ENCODE peak calls at places on chromosome 19, in four cellular contexts. O is WTC11, K is GM12878, L is HepG2. A is an unnamed sample.

GRCh38 chr19:49676136-49676689 is 858 bp upstream of the PRMT1 start:
- DNase-seq in O (peak; percentile 73), K (peak; percentile 84), L (peak; percentile 80), A (peak; percentile 74)

GRCh38 chr19:4814625-4815425 is 16.7 kb downstream of the TICAM1 start:
- DNase-seq in O (no peak), K (no peak), L (no peak), A (no peak)

GRCh38 chr19:53365134-53365898 is at the start of gene ZNF525:
- DNase-seq in O (peak; percentile 95), K (peak; percentile 72), L (peak; percentile 71), A (peak; percentile 84)

GRCh38 chr19:31353826-31354225 is 4.6 kb upstream of the TSHZ3 start:
- DNase-seq in O (peak; percentile 43), K (no peak), L (no peak), A (no peak)

GRCh38 chr19:2224754-2225349 is 11.3 kb downstream of the PLEKHJ1 start:
- DNase-seq in O (no peak), K (no peak), L (no peak), A (no peak)

GRCh38 chr19:49098795-49099194 is 13.5 kb downstream of the SNRNP70 start:
- DNase-seq in O (no peak), K (no peak), L (no peak), A (no peak)

GRCh38 chr19:32453736-32454135 is 48.2 kb downstream of the DPY19L3 start:
- DNase-seq in O (no peak), K (no peak), L (no peak), A (no peak)

GRCh38 chr19:14369399-14370168 is 11.7 kb upstream of the ADGRE5 start:
- DNase-seq in O (no peak), K (no peak), L (no peak), A (peak; percentile 67)

GRCh38 chr19:35890113-35890650 is 10.2 kb downstream of the NFKBID start:
- DNase-seq in O (no peak), K (no peak), L (no peak), A (no peak)

GRCh38 chr19:3507371-3508120 is 1.4 kb downstream of the FZR1 start:
- DNase-seq in O (peak; percentile 42), K (no peak), L (peak; percentile 74), A (peak; percentile 47)

GRCh38 chr19:48935864-48936263 is 2.4 kb downstream of the DHDH start:
- DNase-seq in O (no peak), K (no peak), L (no peak), A (peak; percentile 48)

GRCh38 chr19:49685845-49686332 is 3.5 kb upstream of the ADM5 start:
- DNase-seq in O (no peak), K (no peak), L (no peak), A (no peak)

GRCh38 chr19:31139871-31140505 is 209.2 kb downstream of the TSHZ3 start:
- DNase-seq in O (no peak), K (no peak), L (no peak), A (no peak)

GRCh38 chr19:12749938-12750521 is 1.6 kb upstream of the BEST2 start:
- DNase-seq in O (no peak), K (no peak), L (no peak), A (no peak)

GRCh38 chr19:3818479-3818878 is 32.3 kb upstream of the MATK start:
- DNase-seq in O (no peak), K (no peak), L (no peak), A (no peak)

GRCh38 chr19:41708481-41708880 is at the start of gene CEACAM5:
- DNase-seq in O (peak; percentile 4), K (no peak), L (no peak), A (no peak)

GRCh38 chr19:44643605-44644390 is at the start of gene PVR:
- DNase-seq in O (peak; percentile 61), K (no peak), L (peak; percentile 50), A (peak; percentile 73)

GRCh38 chr19:40367577-40368434 is 19.3 kb downstream of the PLD3 start:
- DNase-seq in O (no peak), K (no peak), L (no peak), A (no peak)
- TF ChIP-seq NR2C2 in O (no peak), K (no peak), L (no peak), A (no peak)

GRCh38 chr19:29593869-29594268 is 12.2 kb upstream of the POP4 start:
- DNase-seq in O (no peak), K (no peak), L (no peak), A (no peak)

GRCh38 chr19:29598496-29598895 is 7.6 kb upstream of the POP4 start:
- DNase-seq in O (no peak), K (no peak), L (no peak), A (no peak)

GRCh38 chr19:29596080-29596479 is 10.0 kb upstream of the POP4 start:
- DNase-seq in O (no peak), K (no peak), L (no peak), A (no peak)

GRCh38 chr19:29598036-29598435 is 8.0 kb upstream of the POP4 start:
- DNase-seq in O (no peak), K (no peak), L (no peak), A (no peak)

GRCh38 chr19:29596885-29597525 is 9.1 kb upstream of the POP4 start:
- DNase-seq in O (no peak), K (no peak), L (peak; percentile 9), A (no peak)
- TF ChIP-seq NR2C2 in O (no peak), K (no peak), L (no peak), A (no peak)

GRCh38 chr19:8511573-8512101 is 2.3 kb downstream of the ZNF414 start:
- DNase-seq in O (no peak), K (no peak), L (no peak), A (no peak)

GRCh38 chr19:8512991-8513686 is 828 bp downstream of the ZNF414 start:
- DNase-seq in O (no peak), K (no peak), L (no peak), A (no peak)

GRCh38 chr19:8510589-8511115 is 3.3 kb downstream of the ZNF414 start:
- DNase-seq in O (no peak), K (no peak), L (no peak), A (peak; percentile 14)

GRCh38 chr19:8513687-8514504 is at the start of gene ZNF414:
- DNase-seq in O (peak; percentile 100), K (peak; percentile 60), L (peak; percentile 83), A (peak; percentile 98)

DNA sequence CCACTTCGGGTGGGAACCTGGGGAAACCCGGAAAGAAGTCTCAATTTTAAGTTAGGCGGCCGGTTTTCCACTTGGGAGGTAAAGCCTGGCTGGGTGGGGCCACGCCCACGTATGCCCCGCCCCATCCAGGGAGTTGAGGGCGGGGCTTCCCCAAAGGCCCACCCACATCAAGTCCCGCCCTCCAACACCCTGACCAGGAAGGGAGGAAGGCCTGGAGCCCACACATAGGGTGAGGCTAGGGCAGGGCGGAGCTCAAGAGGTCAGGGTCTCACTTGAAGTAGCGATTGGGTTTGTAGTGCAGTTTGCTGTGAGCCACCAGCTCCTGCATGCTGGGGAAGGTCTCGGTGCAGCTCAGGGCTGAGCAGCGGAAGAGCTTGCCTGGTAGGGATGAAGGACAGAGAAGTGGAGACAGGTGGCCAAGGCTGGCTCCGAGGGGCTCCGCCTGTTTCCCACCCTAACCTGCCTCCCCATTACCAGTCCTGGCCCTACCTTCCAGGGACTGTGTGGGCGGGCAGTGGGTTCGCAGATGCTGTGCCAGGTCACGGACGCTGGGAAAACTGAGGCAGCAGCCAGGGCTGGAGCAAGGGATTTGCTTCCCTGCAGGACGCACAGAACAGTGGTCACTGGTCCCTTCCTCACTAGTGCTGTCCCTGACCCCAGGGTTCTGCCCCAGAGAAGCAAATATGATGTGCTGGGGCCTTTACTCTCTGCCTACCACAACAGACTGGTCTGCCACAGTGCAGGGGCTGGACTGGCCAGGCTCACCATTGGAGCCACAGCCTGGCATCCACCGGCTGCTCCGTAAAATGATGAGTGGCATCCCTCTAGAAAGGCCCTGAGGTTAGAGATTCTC is 1.6 kb downstream of the ZNF414 start:
- DNase-seq in O (peak; percentile 68), K (no peak), L (peak; percentile 60), A (peak; percentile 88)
- TF ChIP-seq NR2C2 in O (no peak), K (no peak), L (no peak), A (peak; percentile 19)

GRCh38 chr19:55593096-55593772 is 6.1 kb downstream of the FIZ1 start:
- DNase-seq in O (no peak), K (no peak), L (no peak), A (no peak)

GRCh38 chr19:55590109-55590508 is 9.2 kb downstream of the FIZ1 start:
- DNase-seq in O (no peak), K (no peak), L (no peak), A (no peak)

GRCh38 chr19:55592391-55593090 is 6.8 kb downstream of the FIZ1 start:
- DNase-seq in O (no peak), K (no peak), L (no peak), A (no peak)

GRCh38 chr19:55590621-55591020 is 8.7 kb downstream of the FIZ1 start:
- DNase-seq in O (peak; percentile 53), K (no peak), L (no peak), A (peak; percentile 62)

DNA sequence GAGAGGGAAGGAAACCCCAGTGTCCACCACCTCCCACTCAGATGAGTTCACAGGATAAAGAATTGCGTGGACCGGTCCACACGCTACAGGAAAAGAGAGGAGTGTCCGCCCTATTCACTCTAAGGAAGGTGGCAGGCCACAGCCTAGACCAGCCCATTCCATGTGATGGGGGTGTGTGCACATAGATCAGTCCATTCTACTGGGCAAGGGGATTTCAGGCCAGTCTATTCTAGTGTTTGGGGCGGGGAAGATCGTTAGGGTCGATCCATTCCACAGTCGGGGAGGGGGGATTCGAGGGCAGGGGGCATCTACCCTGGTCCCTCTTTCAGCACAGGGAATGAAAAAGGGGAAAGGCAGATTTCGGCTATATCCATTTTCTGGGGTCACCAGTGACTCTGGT is 7.8 kb downstream of the FIZ1 start:
- DNase-seq in O (peak; percentile 55), K (no peak), L (no peak), A (no peak)
- TF ChIP-seq NR2C2 in O (no peak), K (no peak), L (no peak), A (no peak)

DNA sequence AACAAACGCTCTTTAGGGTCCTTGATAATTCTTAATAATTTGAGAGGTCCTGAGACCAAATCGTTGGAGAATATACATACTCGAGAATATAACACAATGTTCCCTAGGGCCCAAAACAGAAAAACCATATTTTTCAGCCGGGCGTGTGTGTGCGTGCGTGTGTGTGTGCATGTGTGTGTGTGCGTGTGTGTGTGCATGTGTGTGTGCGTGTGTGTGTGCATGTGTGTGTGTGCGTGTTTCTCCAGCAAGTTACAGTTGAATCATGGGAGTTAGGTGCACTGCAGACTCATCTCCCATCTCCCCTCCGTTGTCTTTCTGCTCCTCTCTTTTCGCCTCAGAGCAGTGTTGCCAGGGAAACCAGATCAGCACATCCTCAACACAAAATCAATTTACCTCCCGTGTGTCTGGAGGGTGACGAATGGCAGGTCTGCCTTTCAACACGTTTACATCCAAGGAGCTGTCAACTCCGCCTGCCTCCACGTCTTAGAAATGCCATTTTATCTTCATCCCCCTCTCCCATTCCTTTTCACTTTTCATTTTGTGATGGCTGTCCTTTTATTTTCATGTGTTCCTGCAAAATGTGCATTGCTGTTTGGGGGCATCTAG is 8.3 kb upstream of the PNMA8B start:
- DNase-seq in O (no peak), K (no peak), L (no peak), A (no peak)
- TF ChIP-seq NR2C2 in O (no peak), K (no peak), L (no peak), A (no peak)

GRCh38 chr19:7257148-7258041 is 36.8 kb downstream of the INSR start:
- DNase-seq in O (no peak), K (no peak), L (peak; percentile 68), A (peak; percentile 28)
- TF ChIP-seq NR2C2 in O (no peak), K (no peak), L (no peak), A (no peak)